ENCODE peak calls at places on chromosomes 6 and 20, in four cellular contexts. J is GM12878, Y is H1, D is HCT116. O is an unnamed sample.

GRCh38 chr6:22647671-22648070 is 78.3 kb downstream of the HDGFL1 start:
- DNase-seq in J (no peak), Y (no peak), D (no peak), O (no peak)

GRCh38 chr6:100466410-100467143 is 1.9 kb upstream of the SIM1 start:
- DNase-seq in J (no peak), Y (no peak), D (no peak), O (no peak)

GRCh38 chr6:150251566-150252186 is 108.8 kb downstream of the PPP1R14C start:
- DNase-seq in J (no peak), Y (no peak), D (no peak), O (no peak)

GRCh38 chr6:81609736-81610135 is 142.7 kb downstream of the TENT5A start:
- DNase-seq in J (no peak), Y (no peak), D (no peak), O (no peak)

GRCh38 chr20:50163570-50164317 is 10.2 kb upstream of the PEDS1 start:
- DNase-seq in J (no peak), Y (no peak), D (no peak), O (no peak)

GRCh38 chr20:25296094-25297093 is 48.5 kb downstream of the PYGB start:
- DNase-seq in J (no peak), Y (no peak), D (no peak), O (peak; percentile 44)

GRCh38 chr6:1560281-1561058 is 49.2 kb upstream of the FOXC1 start:
- DNase-seq in J (no peak), Y (no peak), D (no peak), O (no peak)

GRCh38 chr6:45613678-45614077 is 235.9 kb upstream of the SUPT3H start:
- DNase-seq in J (no peak), Y (no peak), D (no peak), O (no peak)

GRCh38 chr6:8082954-8083858 is 19.0 kb upstream of the BLOC1S5 start:
- DNase-seq in J (no peak), Y (no peak), D (peak; percentile 64), O (peak; percentile 36)

GRCh38 chr6:16061833-16062232 is 67.1 kb upstream of the MYLIP start:
- DNase-seq in J (no peak), Y (no peak), D (no peak), O (no peak)

GRCh38 chr20:31720486-31721407 is 1.9 kb downstream of the BCL2L1 start:
- DNase-seq in J (no peak), Y (no peak), D (no peak), O (peak; percentile 3)

GRCh38 chr20:5674176-5674660 is 76.0 kb upstream of the SHLD1 start:
- DNase-seq in J (peak; percentile 94), Y (no peak), D (peak; percentile 12), O (peak; percentile 28)

GRCh38 chr6:167748458-167749379 is 78.0 kb upstream of the AFDN start:
- DNase-seq in J (no peak), Y (no peak), D (no peak), O (no peak)

GRCh38 chr6:18405477-18406293 is 18.5 kb downstream of the RNF144B start:
- DNase-seq in J (no peak), Y (no peak), D (no peak), O (no peak)

GRCh38 chr20:10357974-10358373 is 76.0 kb downstream of the MKKS start:
- DNase-seq in J (no peak), Y (no peak), D (no peak), O (no peak)

GRCh38 chr6:170208171-170208601 is 82.7 kb downstream of the DLL1 start:
- DNase-seq in J (no peak), Y (no peak), D (no peak), O (no peak)

GRCh38 chr6:158194487-158195280 is 26.5 kb downstream of the GTF2H5 start:
- DNase-seq in J (no peak), Y (no peak), D (no peak), O (no peak)
- TF ChIP-seq EGR1 in J (no peak), Y (no peak), D (no peak), O (no peak)

GRCh38 chr20:33518071-33518470 is 28.2 kb downstream of the CBFA2T2 start:
- DNase-seq in J (no peak), Y (peak; percentile 25), D (no peak), O (no peak)

GRCh38 chr20:33516882-33517281 is 27.0 kb downstream of the CBFA2T2 start:
- DNase-seq in J (no peak), Y (no peak), D (no peak), O (no peak)

GRCh38 chr20:33521461-33521860 is 31.6 kb downstream of the CBFA2T2 start:
- DNase-seq in J (no peak), Y (no peak), D (no peak), O (no peak)

DNA sequence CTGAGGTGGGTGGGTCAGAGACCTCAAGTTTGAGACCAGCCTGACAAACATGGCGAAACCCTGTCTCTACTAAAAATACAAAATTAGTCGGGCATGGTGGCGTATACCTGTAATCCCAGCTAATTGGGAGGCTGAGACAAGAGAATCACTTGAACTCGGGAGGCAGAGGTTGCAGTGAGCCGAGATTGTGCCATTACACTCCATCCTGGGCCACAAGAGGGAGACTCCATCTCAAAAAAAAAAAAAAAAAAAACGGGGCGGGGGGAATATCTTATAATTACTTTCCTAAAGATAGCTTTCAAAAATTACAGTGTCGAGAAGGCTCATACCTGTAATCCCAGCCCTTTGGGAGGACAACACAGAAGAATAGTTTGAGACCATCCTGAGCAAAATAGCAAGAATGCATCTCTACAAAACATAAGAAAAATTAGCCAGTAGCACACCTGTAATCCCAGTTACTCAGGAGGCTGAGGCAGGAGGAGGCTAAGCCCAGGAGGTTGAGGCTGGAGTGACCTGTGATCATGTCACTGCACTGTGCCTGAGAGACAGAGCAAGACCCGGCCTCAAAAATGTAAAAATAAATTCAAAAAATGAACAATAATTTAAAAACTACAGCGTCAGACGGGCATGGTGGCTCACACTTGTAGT is 25.8 kb downstream of the CBFA2T2 start:
- DNase-seq in J (no peak), Y (no peak), D (no peak), O (peak; percentile 21)
- TF ChIP-seq CTCF in J (no peak), Y (no peak), D (peak; percentile 22), O (peak; percentile 31)

GRCh38 chr6:41732149-41732548 is 3.3 kb downstream of the TFEB start:
- DNase-seq in J (no peak), Y (no peak), D (no peak), O (no peak)

GRCh38 chr6:41729624-41730023 is 5.8 kb downstream of the TFEB start:
- DNase-seq in J (no peak), Y (no peak), D (no peak), O (no peak)

GRCh38 chr6:41728954-41729353 is 6.5 kb downstream of the TFEB start:
- DNase-seq in J (no peak), Y (no peak), D (no peak), O (no peak)

GRCh38 chr6:41731561-41732086 is 3.8 kb downstream of the TFEB start:
- DNase-seq in J (no peak), Y (no peak), D (no peak), O (no peak)

GRCh38 chr6:41730531-41731436 is 4.6 kb downstream of the TFEB start:
- DNase-seq in J (no peak), Y (no peak), D (no peak), O (no peak)
- TF ChIP-seq EGR1 in J (no peak), Y (no peak), D (no peak), O (no peak)

DNA sequence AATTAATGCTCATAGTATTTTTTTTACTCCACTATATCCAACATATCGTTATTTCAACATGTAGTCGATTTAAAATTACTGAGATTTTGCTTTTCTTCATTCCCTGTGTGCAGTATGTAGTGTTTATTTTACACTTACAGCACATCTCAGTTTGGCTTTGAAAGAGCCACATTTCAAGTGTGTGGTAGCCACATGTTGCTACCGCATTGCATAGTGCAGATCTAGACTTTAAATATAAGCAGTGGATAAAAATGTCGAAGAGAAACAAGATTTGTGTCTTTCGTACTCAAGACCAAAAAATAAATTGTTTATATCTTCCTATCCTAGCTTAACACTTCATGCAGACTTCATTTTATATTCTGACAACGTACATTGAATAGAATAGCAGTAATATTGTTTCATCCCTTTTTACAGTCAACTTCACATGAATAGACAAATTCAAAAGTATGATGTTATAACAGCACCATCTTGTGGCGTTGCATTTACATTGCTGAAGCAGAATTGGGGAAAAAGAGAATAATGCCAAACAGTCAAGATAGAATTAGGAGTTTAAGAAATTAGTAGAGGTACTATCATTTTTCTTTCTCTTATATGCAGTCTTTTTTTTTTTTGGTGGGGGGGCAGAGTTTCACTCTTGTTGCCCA is 29.9 kb downstream of the FBXO5 start:
- DNase-seq in J (no peak), Y (no peak), D (peak; percentile 32), O (no peak)
- TF ChIP-seq CTCF in J (peak; percentile 32), Y (no peak), D (peak; percentile 60), O (peak; percentile 80)

DNA sequence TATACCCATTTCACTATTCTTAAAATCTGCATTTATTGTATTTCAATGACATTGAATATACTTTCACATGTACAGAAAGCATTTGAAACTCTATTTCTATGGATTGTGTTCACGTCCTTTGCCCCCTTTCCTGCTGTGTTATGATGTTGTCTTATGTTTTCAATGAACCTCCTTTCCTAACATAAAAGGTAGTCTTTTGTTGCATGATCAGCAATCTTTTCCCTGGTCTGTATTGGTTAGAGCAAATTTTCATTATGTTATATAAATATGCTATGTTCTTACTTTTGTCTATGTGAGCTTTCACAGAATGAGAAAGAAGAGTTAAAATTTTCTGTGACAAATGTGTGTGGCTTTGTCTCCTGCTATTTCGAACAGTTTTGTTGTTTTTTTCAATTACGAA is 73.1 kb downstream of the KIF16B start:
- DNase-seq in J (no peak), Y (no peak), D (no peak), O (no peak)
- TF ChIP-seq EGR1 in J (no peak), Y (no peak), D (no peak), O (no peak)

GRCh38 chr20:59082981-59083380 is 40.4 kb upstream of the PRELID3B start:
- DNase-seq in J (no peak), Y (no peak), D (no peak), O (no peak)

GRCh38 chr20:59078231-59078630 is 35.6 kb upstream of the PRELID3B start:
- DNase-seq in J (no peak), Y (no peak), D (no peak), O (no peak)

GRCh38 chr20:59084041-59084841 is 41.7 kb upstream of the PRELID3B start:
- DNase-seq in J (no peak), Y (no peak), D (no peak), O (no peak)

GRCh38 chr20:59081036-59081435 is 38.5 kb upstream of the PRELID3B start:
- DNase-seq in J (no peak), Y (no peak), D (no peak), O (no peak)

DNA sequence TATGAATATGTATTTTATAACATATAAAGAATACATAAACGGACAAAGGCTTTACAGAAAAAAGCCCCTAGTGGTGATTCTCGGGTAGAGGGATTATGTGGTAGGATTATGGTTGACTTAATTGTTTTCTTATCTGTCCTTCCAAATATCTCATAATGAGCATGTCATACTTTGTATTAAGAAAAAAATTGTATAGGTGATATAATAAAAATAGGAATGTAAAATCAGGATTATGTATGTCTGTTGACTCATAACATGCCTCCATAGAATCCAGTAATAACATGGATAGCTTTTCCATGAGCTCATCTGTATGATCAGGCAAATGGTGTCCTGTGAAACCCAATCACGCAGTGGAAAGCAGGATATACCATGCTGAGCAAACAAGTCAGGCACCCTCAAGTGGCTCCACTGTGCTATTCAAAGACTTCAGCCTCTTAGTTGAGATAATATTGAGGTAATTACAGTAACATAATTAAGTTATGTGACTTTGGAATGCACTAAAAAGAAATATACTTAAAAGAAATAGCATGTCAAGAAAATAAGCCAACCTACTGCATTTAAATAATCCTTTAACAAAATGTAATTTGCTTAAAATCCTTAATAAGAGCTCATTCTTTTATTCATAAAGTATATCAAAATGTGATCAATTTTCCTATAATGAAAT is 39.6 kb upstream of the PRELID3B start:
- DNase-seq in J (no peak), Y (no peak), D (peak; percentile 23), O (peak; percentile 13)
- TF ChIP-seq CTCF in J (peak; percentile 30), Y (no peak), D (no peak), O (no peak)

GRCh38 chr6:6057442-6058053 is 50.8 kb upstream of the NRN1 start:
- DNase-seq in J (peak; percentile 53), Y (no peak), D (peak; percentile 35), O (peak; percentile 31)
- TF ChIP-seq EGR1 in J (no peak), Y (no peak), D (no peak), O (no peak)

GRCh38 chr20:62917720-62918119 is 8.6 kb downstream of the DIDO1 start:
- DNase-seq in J (no peak), Y (no peak), D (no peak), O (no peak)
- TF ChIP-seq CTCF in J (no peak), Y (no peak), D (no peak), O (no peak)

O was measured in K562.